ENCODE peak calls at places on chromosomes 3 and 15, in seven cellular contexts. Q is thoracic aorta, G is Peyer's patch, A is body of pancreas, R is mammary epithelial cell, D is heart left ventricle, Z is fibroblast of lung. E is an unnamed sample.

GRCh38 chr3:138227650-138228049 is 40.5 kb downstream of the ARMC8 start:
- DNase-seq in Q (no peak), D (no peak), Z (peak), R (no peak), A (no peak), G (no peak), E (no peak)

GRCh38 chr3:77079988-77080585 is 40.2 kb downstream of the ROBO2 start:
- DNase-seq in A (no peak), D (no peak), R (no peak), G (no peak), Z (no peak), Q (no peak), E (no peak)

GRCh38 chr3:63354160-63354559 is 76.1 kb downstream of the SYNPR start:
- DNase-seq in R (no peak), G (no peak), D (no peak), Z (no peak), A (no peak), Q (no peak), E (no peak)

GRCh38 chr3:156037356-156037755 is 83.0 kb upstream of the KCNAB1 start:
- DNase-seq in A (no peak), G (no peak), Z (no peak), D (no peak), Q (no peak), R (no peak), E (no peak)

GRCh38 chr3:183330881-183331280 is 77.8 kb downstream of the B3GNT5 start:
- DNase-seq in Z (no peak), R (no peak), A (no peak), D (no peak), G (no peak), Q (no peak), E (no peak)

GRCh38 chr3:170056710-170057454 is 19.1 kb downstream of the GPR160 start:
- DNase-seq in Q (no peak), A (no peak), D (no peak), R (no peak), G (no peak), Z (no peak), E (no peak)

GRCh38 chr15:48757661-48758060 is 53.2 kb downstream of the CEP152 start:
- DNase-seq in D (no peak), Q (no peak), G (no peak), Z (no peak), A (no peak), R (no peak), E (no peak)

GRCh38 chr3:15180042-15180611 is 25.9 kb upstream of the CAPN7 start:
- DNase-seq in Q (no peak), A (no peak), Z (no peak), G (no peak), D (no peak), R (no peak), E (no peak)

GRCh38 chr15:58594898-58595297 is 154.6 kb downstream of the ADAM10 start:
- DNase-seq in Q (no peak), G (no peak), D (no peak), Z (no peak), A (no peak), R (no peak), E (no peak)

GRCh38 chr15:28993720-28994053 is 107.9 kb downstream of the APBA2 start:
- DNase-seq in A (no peak), Z (no peak), Q (no peak), R (no peak), G (no peak), D (no peak), E (no peak)

GRCh38 chr3:40764722-40765121 is 240.0 kb downstream of the ZNF621 start:
- DNase-seq in A (no peak), Q (no peak), Z (no peak), G (no peak), D (no peak), R (no peak), E (no peak)

GRCh38 chr3:25843332-25843731 is 53.4 kb downstream of the OXSM start:
- DNase-seq in Z (peak), A (no peak), R (no peak), G (no peak), D (no peak), Q (no peak), E (no peak)

GRCh38 chr15:74438696-74439316 is 5.0 kb upstream of the SEMA7A start:
- DNase-seq in A (peak), Z (peak), D (peak), G (peak), Q (no peak), R (peak), E (peak)

GRCh38 chr3:17132286-17133115 is 247.7 kb downstream of the PLCL2 start:
- DNase-seq in Z (no peak), Q (no peak), D (no peak), R (no peak), A (no peak), G (no peak), E (no peak)

GRCh38 chr3:184531580-184532290 is 29.9 kb upstream of the EPHB3 start:
- DNase-seq in D (no peak), R (no peak), Q (no peak), A (no peak), G (peak), Z (no peak), E (no peak)

GRCh38 chr3:45249391-45249790 is 23.3 kb upstream of the TMEM158 start:
- DNase-seq in A (no peak), G (no peak), R (no peak), D (no peak), Z (peak), Q (no peak), E (no peak)

GRCh38 chr3:62558549-62559112 is 185.3 kb upstream of the FEZF2 start:
- DNase-seq in Z (peak), R (no peak), Q (no peak), G (no peak), A (no peak), D (no peak), E (no peak)

GRCh38 chr15:40937762-40938529 is 8.8 kb downstream of the DLL4 start:
- DNase-seq in G (no peak), R (peak), Z (no peak), D (peak), Q (no peak), A (no peak), E (no peak)

GRCh38 chr3:196219194-196219969 is 3.0 kb downstream of the SLC51A start:
- DNase-seq in G (peak), Q (peak), Z (peak), R (peak), A (peak), D (peak), E (peak)

GRCh38 chr15:52567886-52568568 is 803 bp downstream of the ARPP19 start:
- DNase-seq in A (peak), R (peak), D (no peak), G (peak), Q (no peak), Z (no peak), E (no peak)

GRCh38 chr15:89964555-89964954 is 36.6 kb upstream of the ZNF710 start:
- DNase-seq in G (no peak), A (peak), Z (no peak), D (no peak), R (no peak), Q (no peak), E (no peak)

GRCh38 chr15:101242160-101242998 is 9.5 kb downstream of the CHSY1 start:
- DNase-seq in A (peak), R (peak), Q (no peak), G (peak), D (no peak), Z (no peak), E (no peak)

GRCh38 chr3:123568875-123569274 is 16.0 kb downstream of the HACD2 start:
- DNase-seq in A (no peak), D (no peak), G (no peak), Z (no peak), Q (no peak), R (no peak), E (no peak)

GRCh38 chr3:50269977-50270413 is 1.0 kb downstream of the SEMA3B start:
- DNase-seq in R (peak), G (no peak), Z (no peak), Q (no peak), A (no peak), D (no peak), E (no peak)

GRCh38 chr3:73364517-73364916 is 260.2 kb downstream of the PDZRN3 start:
- DNase-seq in Q (no peak), Z (no peak), G (no peak), R (peak), D (no peak), A (no peak), E (no peak)

GRCh38 chr3:157594413-157594812 is 91.2 kb upstream of the VEPH1 start:
- DNase-seq in G (no peak), Q (no peak), A (no peak), D (no peak), Z (peak), R (no peak), E (no peak)

GRCh38 chr3:141070727-141071357 is 19.7 kb downstream of the SPSB4 start:
- DNase-seq in A (no peak), Z (no peak), Q (no peak), R (no peak), G (no peak), D (no peak), E (peak)

GRCh38 chr15:68537097-68537496 is 41.7 kb upstream of the CORO2B start:
- DNase-seq in Q (no peak), R (peak), Z (peak), G (no peak), D (no peak), A (no peak), E (no peak)

GRCh38 chr15:89754361-89755154 is 3.5 kb upstream of the MESP1 start:
- DNase-seq in D (no peak), Z (no peak), R (no peak), Q (no peak), A (no peak), G (no peak), E (no peak)

GRCh38 chr3:63644212-63644777 is 8.2 kb upstream of the SNTN start:
- DNase-seq in G (no peak), A (no peak), D (no peak), Z (no peak), Q (no peak), R (no peak), E (no peak)

GRCh38 chr3:176041812-176042211 is 1155.5 kb downstream of the TBL1XR1 start:
- DNase-seq in D (no peak), Q (no peak), G (no peak), Z (no peak), A (no peak), R (no peak), E (no peak)

GRCh38 chr15:38226867-38227266 is 25.8 kb upstream of the SPRED1 start:
- DNase-seq in A (peak), D (peak), R (peak), Z (peak), G (peak), Q (no peak), E (no peak)

GRCh38 chr3:39748002-39748401 is 61.4 kb upstream of the MYRIP start:
- DNase-seq in G (no peak), A (no peak), R (no peak), Q (no peak), D (no peak), Z (no peak), E (no peak)

GRCh38 chr3:140378571-140379340 is 299.1 kb upstream of the TRIM42 start:
- DNase-seq in Q (no peak), Z (no peak), A (no peak), R (peak), G (no peak), D (no peak), E (no peak)

GRCh38 chr3:58575986-58576652 is 1.1 kb downstream of the FAM107A start:
- DNase-seq in D (peak), G (no peak), R (no peak), A (peak), Z (no peak), Q (no peak), E (no peak)

GRCh38 chr3:185153861-185154629 is 1.2 kb upstream of the C3orf70 start:
- DNase-seq in D (no peak), G (no peak), Q (no peak), Z (no peak), R (no peak), A (no peak), E (no peak)

GRCh38 chr3:107660316-107660976 is 137.7 kb downstream of the BBX start:
- DNase-seq in G (no peak), Z (peak), R (no peak), D (no peak), Q (no peak), A (no peak), E (no peak)

GRCh38 chr3:56878046-56878445 is 76.3 kb upstream of the ARHGEF3 start:
- DNase-seq in Q (no peak), G (no peak), Z (no peak), D (peak), A (no peak), R (no peak), E (no peak)

GRCh38 chr3:38578551-38578950 is 70.9 kb downstream of the SCN5A start:
- DNase-seq in Z (no peak), D (no peak), Q (no peak), R (no peak), A (no peak), G (peak), E (peak)

DNA sequence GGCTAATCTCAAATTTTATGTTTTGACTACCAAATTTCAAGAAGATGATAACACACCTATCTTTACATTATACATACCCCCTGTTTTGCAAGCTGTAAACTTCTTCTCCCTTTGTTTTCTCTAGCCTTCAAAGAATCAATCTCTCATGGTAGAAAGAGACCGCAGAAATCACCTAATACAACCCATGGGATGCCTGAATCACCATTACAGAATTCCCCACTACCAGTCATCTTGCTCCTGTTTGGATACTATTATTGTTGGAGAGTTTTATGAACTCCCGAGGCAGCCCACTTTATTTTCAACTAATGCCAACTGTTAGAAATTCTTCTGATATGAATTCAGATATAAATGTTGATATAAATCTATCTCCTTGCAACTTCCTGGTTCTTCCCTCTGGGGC is 110.9 kb downstream of the FRMD5 start:
- DNase-seq in R (peak), A (no peak), Z (no peak), D (no peak), Q (no peak), G (no peak), E (no peak)
- H3K4me3 ChIP-seq in R (no peak), A (no peak), Z (no peak), D (no peak), Q (no peak), G (no peak), E (no peak)

GRCh38 chr15:60656041-60656440 is 177.1 kb upstream of the ICE2 start:
- DNase-seq in G (no peak), A (no peak), D (no peak), Z (no peak), R (no peak), Q (no peak), E (no peak)
- H3K4me3 ChIP-seq in G (no peak), A (no peak), D (no peak), Z (no peak), R (no peak), Q (no peak), E (no peak)

GRCh38 chr15:62896380-62896866 is 146.1 kb upstream of the TPM1 start:
- DNase-seq in Z (no peak), R (peak), D (no peak), G (no peak), Q (no peak), A (no peak), E (no peak)

GRCh38 chr15:62897634-62898033 is 144.9 kb upstream of the TPM1 start:
- DNase-seq in R (no peak), Q (no peak), A (no peak), G (no peak), Z (no peak), D (no peak), E (no peak)

GRCh38 chr15:62895905-62896316 is 146.6 kb upstream of the TPM1 start:
- DNase-seq in Z (peak), A (no peak), G (no peak), R (peak), Q (no peak), D (no peak), E (no peak)

GRCh38 chr15:62895139-62895866 is 147.2 kb upstream of the TPM1 start:
- DNase-seq in Z (peak), D (no peak), Q (no peak), G (no peak), A (no peak), R (peak), E (no peak)

DNA sequence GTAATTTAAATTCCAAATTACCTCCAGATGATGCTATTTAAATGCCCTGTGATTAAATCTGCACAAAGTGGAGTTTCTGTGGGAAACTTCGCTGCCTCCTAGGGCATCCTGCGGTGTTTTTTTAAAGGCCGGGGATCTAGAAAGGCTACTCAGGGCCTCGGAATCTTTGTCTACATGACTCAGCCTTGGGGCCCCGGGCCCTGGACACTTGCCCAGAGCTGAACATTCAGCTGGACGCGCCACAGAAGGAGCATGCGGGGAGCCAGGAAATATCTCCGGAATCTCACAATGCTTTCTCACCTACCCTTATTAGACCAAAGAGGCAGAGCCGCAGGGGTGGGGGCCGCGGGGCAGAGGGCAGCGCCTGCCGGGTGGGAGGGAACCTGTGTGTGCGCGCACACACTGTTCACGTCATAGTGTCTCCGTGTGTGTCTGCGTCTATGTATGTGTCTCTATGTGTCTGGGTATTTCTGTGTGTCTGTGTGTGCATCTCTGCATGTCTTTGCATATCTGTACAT is 145.5 kb upstream of the TPM1 start:
- DNase-seq in A (peak), D (peak), Z (peak), G (peak), Q (peak), R (peak), E (peak)
- H3K4me3 ChIP-seq in A (no peak), D (no peak), Z (no peak), G (no peak), Q (peak), R (no peak), E (peak)

DNA sequence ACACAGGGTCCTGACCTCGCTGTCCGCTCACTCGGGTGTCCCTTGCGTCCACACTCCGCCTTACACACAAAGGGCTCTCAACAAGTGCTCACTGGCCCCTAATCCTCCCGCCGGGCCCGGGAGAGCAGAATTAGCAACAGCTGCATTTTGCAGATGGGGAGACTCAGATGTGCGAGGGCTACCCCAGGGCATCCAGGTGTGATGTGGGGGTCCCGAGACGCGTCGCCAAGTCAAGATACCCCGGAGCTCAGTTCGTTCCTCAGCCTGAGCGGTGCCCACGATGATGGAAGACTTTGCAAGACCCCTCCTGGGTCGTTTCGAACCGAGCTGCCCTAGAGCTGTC is 14.9 kb upstream of the WNT7A start:
- DNase-seq in R (no peak), Q (no peak), Z (no peak), G (no peak), D (no peak), A (no peak), E (no peak)
- H3K4me3 ChIP-seq in R (peak), Q (peak), Z (no peak), G (peak), D (peak), A (peak), E (peak)

DNA sequence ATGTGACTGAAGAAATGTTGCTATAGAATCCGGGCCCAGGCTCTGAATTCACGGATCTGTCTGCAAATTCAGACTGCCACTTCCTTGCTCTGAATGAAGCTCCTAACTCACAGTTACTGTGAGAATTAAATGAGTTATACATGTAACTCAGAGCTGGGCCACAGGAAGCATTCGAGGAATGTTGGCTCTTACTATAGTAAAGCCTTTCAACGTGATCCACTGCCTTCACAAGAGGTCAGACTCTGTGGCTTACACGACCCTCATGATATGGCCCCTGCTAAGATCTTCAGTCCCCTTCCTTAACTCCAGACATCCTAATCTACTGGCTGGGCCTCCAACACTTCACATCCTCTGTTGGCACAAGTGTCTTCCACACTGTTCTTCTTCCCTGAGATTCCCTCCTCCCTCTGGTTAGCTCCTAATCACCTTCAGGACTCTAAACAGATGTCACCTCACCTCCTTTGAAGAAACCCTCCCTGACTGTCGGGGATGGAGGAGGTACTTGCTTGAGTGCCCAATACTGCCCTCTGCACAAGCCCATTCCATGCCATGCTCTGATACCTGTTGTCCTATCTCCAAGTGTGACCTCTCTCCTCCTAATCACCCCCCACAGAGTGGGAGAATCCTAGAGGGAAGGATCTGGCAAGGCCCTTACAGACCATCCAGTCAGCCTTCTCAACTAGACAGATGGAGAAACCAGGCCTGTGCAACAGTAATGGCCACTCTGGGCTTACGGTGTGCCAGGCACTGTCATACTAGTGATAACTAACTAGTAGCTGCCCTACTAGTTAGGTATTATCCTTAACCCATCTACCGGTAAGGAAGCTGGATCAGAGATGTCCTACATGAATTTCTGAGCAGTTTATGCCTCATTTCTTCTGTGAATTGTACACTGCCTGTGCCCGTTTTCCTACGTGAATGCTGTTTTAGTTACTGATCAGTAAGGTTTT is 1.3 kb downstream of the ACTR8 start:
- DNase-seq in D (no peak), G (no peak), Z (no peak), Q (no peak), R (no peak), A (no peak), E (no peak)
- H3K4me3 ChIP-seq in D (peak), G (peak), Z (peak), Q (peak), R (peak), A (peak), E (peak)

E was measured in tibial artery.